ENCODE peak calls at places on chromosomes 7 and 10, in ten cellular contexts. O, K, D, T, X, M, N, P, Q and H are unnamed samples.

GRCh38 chr10:87930929-87931835 is 67.8 kb downstream of the PTEN start:
- DNase-seq in T (no peak), O (no peak), P (no peak), D (no peak), M (no peak), N (no peak), X (no peak), K (no peak), Q (no peak), H (no peak)

GRCh38 chr10:123249894-123250293 is 95.7 kb downstream of the BUB3 start:
- DNase-seq in T (peak), M (no peak), D (no peak), X (no peak), K (no peak), O (no peak), N (no peak), P (no peak), Q (no peak), H (no peak)

GRCh38 chr7:157457355-157458253 is 120.8 kb downstream of the DNAJB6 start:
- DNase-seq in D (no peak), T (no peak), O (no peak), K (no peak), X (no peak), N (no peak), P (peak), M (no peak), Q (no peak), H (no peak)

GRCh38 chr10:12729885-12730284 is 271.6 kb downstream of the CCDC3 start:
- DNase-seq in M (no peak), N (no peak), P (peak), O (no peak), T (no peak), K (no peak), Q (no peak), D (no peak), X (no peak), H (no peak)

GRCh38 chr10:61869772-61870520 is 31.6 kb upstream of the ARID5B start:
- DNase-seq in D (peak), N (no peak), P (no peak), O (peak), M (no peak), T (peak), K (peak), X (no peak), Q (peak), H (no peak)

GRCh38 chr7:90715067-90715466 is 118.9 kb downstream of the CDK14 start:
- DNase-seq in Q (no peak), X (no peak), D (no peak), K (no peak), T (no peak), P (no peak), N (no peak), O (no peak), M (no peak), H (no peak)

GRCh38 chr7:71659622-71660021 is 527.7 kb downstream of the GALNT17 start:
- DNase-seq in P (no peak), D (no peak), O (no peak), Q (no peak), N (no peak), X (no peak), K (no peak), M (no peak), T (no peak), H (no peak)

GRCh38 chr7:114502454-114503254 is 88.0 kb downstream of the FOXP2 start:
- DNase-seq in O (no peak), X (no peak), K (peak), T (no peak), M (no peak), P (no peak), D (no peak), N (no peak), Q (peak), H (no peak)

GRCh38 chr10:110337906-110338305 is 33.2 kb upstream of the SMNDC1 start:
- DNase-seq in D (no peak), N (no peak), P (no peak), Q (no peak), X (no peak), K (peak), T (peak), O (peak), M (no peak), H (no peak)

GRCh38 chr7:119514326-119514725 is 758.6 kb upstream of the KCND2 start:
- DNase-seq in Q (no peak), N (no peak), P (no peak), K (no peak), X (no peak), O (no peak), D (no peak), M (no peak), T (peak), H (no peak)

GRCh38 chr7:101911011-101911799 is 93.8 kb downstream of the CUX1 start:
- DNase-seq in N (no peak), M (no peak), T (no peak), X (peak), O (no peak), D (no peak), K (peak), Q (no peak), P (no peak), H (no peak)

GRCh38 chr10:105017116-105017515 is 376.0 kb downstream of the SORCS3 start:
- DNase-seq in M (no peak), O (no peak), D (peak), N (no peak), X (no peak), T (no peak), P (no peak), K (no peak), Q (no peak), H (no peak)

GRCh38 chr10:110006358-110007170 is 1.2 kb upstream of the ADD3 start:
- DNase-seq in T (peak), P (no peak), X (peak), K (peak), N (peak), D (no peak), Q (no peak), M (peak), O (peak), H (no peak)

GRCh38 chr10:96473866-96474265 is 39.9 kb downstream of the TLL2 start:
- DNase-seq in D (no peak), X (no peak), N (no peak), Q (no peak), K (no peak), O (no peak), P (no peak), T (no peak), M (no peak), H (no peak)

GRCh38 chr7:2084781-2085505 is 147.8 kb downstream of the MAD1L1 start:
- DNase-seq in Q (no peak), M (no peak), N (no peak), P (no peak), X (no peak), D (no peak), K (no peak), O (no peak), T (no peak), H (no peak)

GRCh38 chr10:36888925-36889573 is 236.3 kb upstream of the ANKRD30A start:
- DNase-seq in P (peak), O (no peak), N (no peak), Q (peak), D (no peak), T (peak), M (no peak), X (no peak), K (peak), H (no peak)

GRCh38 chr7:2261611-2262010 is 19.6 kb downstream of the NUDT1 start:
- DNase-seq in D (no peak), N (no peak), X (no peak), K (no peak), O (no peak), T (no peak), M (no peak), P (no peak), Q (no peak), H (peak)

GRCh38 chr7:37035631-37036030 is 311.3 kb upstream of the AOAH start:
- DNase-seq in P (no peak), D (no peak), K (no peak), N (no peak), X (no peak), M (no peak), O (no peak), T (no peak), Q (no peak), H (no peak)

GRCh38 chr7:100107890-100108289 is 6.4 kb downstream of the AP4M1 start:
- DNase-seq in X (no peak), K (no peak), Q (no peak), M (no peak), T (no peak), N (no peak), D (no peak), O (no peak), P (no peak), H (no peak)

GRCh38 chr10:34178756-34179155 is 636.3 kb downstream of the PARD3 start:
- DNase-seq in X (no peak), O (no peak), P (no peak), M (no peak), K (no peak), N (no peak), T (no peak), Q (no peak), D (no peak), H (no peak)

GRCh38 chr7:55486991-55487390 is 85.3 kb downstream of the VOPP1 start:
- DNase-seq in P (no peak), N (no peak), O (no peak), T (no peak), M (no peak), X (no peak), K (no peak), D (no peak), Q (no peak), H (no peak)

GRCh38 chr10:114584419-114584818 is 73.7 kb downstream of the ABLIM1 start:
- DNase-seq in X (no peak), O (peak), N (no peak), K (peak), T (no peak), D (no peak), M (no peak), Q (no peak), P (no peak), H (no peak)

GRCh38 chr10:17782921-17783665 is 26.1 kb upstream of the MRC1 start:
- DNase-seq in K (peak), Q (peak), X (no peak), M (no peak), O (peak), D (no peak), T (peak), P (no peak), N (no peak), H (no peak)

GRCh38 chr10:106873770-106874717 is 290.5 kb downstream of the SORCS1 start:
- DNase-seq in N (no peak), T (no peak), P (no peak), M (no peak), O (no peak), X (no peak), Q (no peak), K (no peak), D (no peak), H (no peak)

GRCh38 chr7:29883462-29884398 is 77.4 kb downstream of the WIPF3 start:
- DNase-seq in Q (no peak), M (peak), O (no peak), K (no peak), D (no peak), X (peak), N (no peak), P (no peak), T (no peak), H (no peak)

GRCh38 chr7:69489533-69489932 is 108.7 kb upstream of the AUTS2 start:
- DNase-seq in N (no peak), P (no peak), Q (no peak), T (no peak), K (no peak), O (no peak), M (no peak), X (no peak), D (no peak), H (no peak)

GRCh38 chr10:78025685-78026364 is 3.5 kb downstream of the POLR3A start:
- DNase-seq in N (no peak), T (peak), X (no peak), O (peak), Q (peak), D (no peak), K (peak), P (no peak), M (no peak), H (no peak)

GRCh38 chr7:135957627-135958026 is 19.5 kb downstream of the MTPN start:
- DNase-seq in M (no peak), X (no peak), D (no peak), T (no peak), Q (no peak), N (no peak), P (no peak), K (no peak), O (no peak), H (no peak)

GRCh38 chr10:1540144-1540543 is 197.2 kb downstream of the ADARB2 start:
- DNase-seq in T (no peak), K (no peak), P (no peak), N (no peak), Q (no peak), D (no peak), X (no peak), O (no peak), M (no peak), H (no peak)

GRCh38 chr7:123865517-123866117 is 20.6 kb downstream of the HYAL4 start:
- DNase-seq in N (no peak), Q (peak), T (peak), O (peak), D (peak), K (peak), M (no peak), P (peak), X (peak), H (no peak)

GRCh38 chr7:31921047-31921446 is 149.2 kb downstream of the PDE1C start:
- DNase-seq in P (no peak), Q (no peak), M (no peak), N (no peak), K (no peak), T (no peak), X (no peak), O (no peak), D (no peak), H (no peak)

GRCh38 chr7:45421826-45422225 is 152.3 kb upstream of the ADCY1 start:
- DNase-seq in T (no peak), Q (no peak), P (no peak), M (no peak), X (no peak), K (no peak), O (no peak), D (no peak), N (no peak), H (no peak)

GRCh38 chr7:79723833-79724608 is 270.6 kb upstream of the MAGI2 start:
- DNase-seq in D (no peak), M (no peak), K (no peak), Q (no peak), O (no peak), N (no peak), T (no peak), X (no peak), P (no peak), H (no peak)

GRCh38 chr7:25856056-25856780 is 295.8 kb upstream of the NFE2L3 start:
- DNase-seq in M (no peak), P (no peak), T (no peak), K (peak), D (no peak), N (no peak), Q (no peak), O (no peak), X (no peak), H (no peak)

DNA sequence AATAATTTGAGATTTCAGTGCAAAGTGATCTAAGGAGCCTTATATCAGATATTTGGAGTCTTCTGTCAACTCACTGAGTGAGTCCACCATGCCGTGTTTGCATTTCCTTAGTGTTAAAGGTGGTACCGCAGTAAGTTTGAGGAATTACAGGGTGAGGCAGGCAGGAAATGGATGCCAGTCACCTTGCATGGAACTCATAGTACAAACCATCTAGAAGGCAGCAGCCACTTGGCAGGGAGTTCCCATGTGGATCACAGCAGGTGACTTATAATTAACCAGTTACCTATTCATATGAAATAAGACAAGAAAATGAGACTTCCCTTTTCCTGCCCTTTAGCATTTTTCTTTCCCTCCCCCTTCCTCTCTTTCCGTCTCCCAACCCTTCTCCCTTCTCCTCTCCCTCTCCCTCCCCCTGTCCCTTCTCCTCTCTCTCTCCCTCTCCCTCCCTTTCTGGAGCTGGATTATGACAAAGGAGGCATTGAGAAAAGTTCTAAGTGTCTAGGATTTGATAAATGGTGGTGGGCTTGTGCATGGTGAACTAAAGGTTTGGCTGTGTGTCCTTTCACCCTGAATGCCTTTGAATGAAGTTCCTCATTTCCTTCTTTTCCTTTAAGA is 94.1 kb downstream of the LRRC4 start:
- DNase-seq in M (no peak), O (no peak), T (no peak), N (no peak), X (no peak), Q (no peak), K (no peak), P (no peak), D (no peak), H (no peak)
- TF ChIP-seq CTCF in M (no peak), O (no peak), T (no peak), N (no peak), X (no peak), Q (no peak), K (no peak), P (no peak), D (no peak), H (no peak)

GRCh38 chr10:14822879-14823755 is 14.7 kb downstream of the CDNF start:
- DNase-seq in X (peak), M (no peak), T (peak), Q (peak), K (peak), N (no peak), P (no peak), O (peak), D (peak), H (no peak)
- TF ChIP-seq CTCF in X (peak), M (peak), T (peak), Q (peak), K (peak), N (peak), P (peak), O (peak), D (peak), H (peak)

GRCh38 chr7:134554417-134554966 is 5.6 kb downstream of the AKR1B15 start:
- DNase-seq in O (no peak), X (no peak), P (no peak), T (no peak), N (no peak), Q (no peak), D (no peak), K (no peak), M (no peak), H (no peak)

GRCh38 chr7:134549366-134549765 is 456 bp downstream of the AKR1B15 start:
- DNase-seq in M (no peak), O (no peak), K (no peak), D (no peak), Q (no peak), P (no peak), N (no peak), X (no peak), T (no peak), H (no peak)

GRCh38 chr7:134548877-134549276 is at the start of gene AKR1B15:
- DNase-seq in Q (no peak), D (no peak), X (no peak), P (no peak), M (no peak), O (peak), T (peak), K (peak), N (no peak), H (peak)

GRCh38 chr7:134553976-134554375 is 5.1 kb downstream of the AKR1B15 start:
- DNase-seq in T (peak), D (no peak), N (no peak), M (no peak), X (no peak), P (no peak), O (no peak), Q (no peak), K (peak), H (no peak)

GRCh38 chr7:134552105-134552504 is 3.2 kb downstream of the AKR1B15 start:
- DNase-seq in X (no peak), D (no peak), P (no peak), O (no peak), K (peak), T (peak), M (no peak), N (no peak), Q (no peak), H (no peak)
- TF ChIP-seq CTCF in X (no peak), D (no peak), P (peak), O (peak), K (peak), T (peak), M (no peak), N (no peak), Q (peak), H (no peak)

GRCh38 chr7:139560678-139561077 is 37.2 kb downstream of the CLEC2L start:
- DNase-seq in P (no peak), K (no peak), Q (no peak), M (no peak), O (no peak), X (no peak), D (no peak), T (no peak), N (no peak), H (no peak)

GRCh38 chr7:139560199-139560598 is 36.7 kb downstream of the CLEC2L start:
- DNase-seq in K (no peak), M (no peak), D (no peak), N (no peak), P (no peak), Q (no peak), T (no peak), X (no peak), O (no peak), H (no peak)

GRCh38 chr7:139562491-139562890 is 39.0 kb downstream of the CLEC2L start:
- DNase-seq in M (no peak), Q (no peak), K (no peak), D (no peak), O (no peak), N (no peak), X (no peak), T (no peak), P (no peak), H (no peak)

GRCh38 chr7:139559364-139560105 is 36.0 kb downstream of the CLEC2L start:
- DNase-seq in Q (no peak), O (no peak), D (no peak), P (no peak), N (no peak), T (no peak), X (no peak), K (no peak), M (no peak), H (no peak)

GRCh38 chr7:139557857-139558581 is 34.5 kb downstream of the CLEC2L start:
- DNase-seq in M (no peak), P (no peak), D (no peak), T (no peak), O (no peak), X (no peak), K (no peak), N (no peak), Q (no peak), H (no peak)
- TF ChIP-seq CTCF in M (no peak), P (no peak), D (peak), T (no peak), O (peak), X (no peak), K (peak), N (no peak), Q (no peak), H (no peak)

GRCh38 chr7:140345426-140345825 is 52.9 kb downstream of the SLC37A3 start:
- DNase-seq in Q (no peak), X (no peak), T (no peak), N (no peak), K (no peak), M (no peak), D (no peak), P (no peak), O (no peak), H (no peak)

GRCh38 chr7:140348161-140348849 is 50.0 kb downstream of the SLC37A3 start:
- DNase-seq in N (no peak), K (peak), P (no peak), X (peak), T (peak), Q (no peak), M (no peak), D (no peak), O (peak), H (no peak)

GRCh38 chr7:140347218-140347617 is 51.1 kb downstream of the SLC37A3 start:
- DNase-seq in M (no peak), T (no peak), K (no peak), Q (no peak), O (no peak), P (no peak), X (no peak), N (no peak), D (no peak), H (no peak)

GRCh38 chr7:140342732-140343514 is 55.4 kb downstream of the SLC37A3 start:
- DNase-seq in D (no peak), P (no peak), O (no peak), M (no peak), K (peak), T (peak), N (peak), Q (peak), X (no peak), H (no peak)
- TF ChIP-seq CTCF in D (peak), P (peak), O (peak), M (peak), K (peak), T (peak), N (peak), Q (peak), X (peak), H (no peak)